ENCODE peak calls at places on chromosome 3, in eight cellular contexts. V, E, O, L, M, W, F and K are unnamed samples.

GRCh38 chr3:66383023-66383422 is 117.8 kb downstream of the LRIG1 start:
- DNase-seq in V (no peak), E (no peak), O (no peak), L (no peak), M (no peak), W (no peak), F (no peak), K (no peak)

GRCh38 chr3:96347289-96347688 is 467.1 kb upstream of the EPHA6 start:
- DNase-seq in V (no peak), E (no peak), O (no peak), L (no peak), M (no peak), W (no peak), F (no peak), K (no peak)

GRCh38 chr3:105355355-105356063 is 11.2 kb upstream of the ALCAM start:
- DNase-seq in V (no peak), E (no peak), O (no peak), L (no peak), M (no peak), W (peak; percentile 69), F (no peak), K (no peak)

GRCh38 chr3:133882986-133883586 is 12.6 kb downstream of the RAB6B start:
- DNase-seq in V (no peak), E (no peak), O (no peak), L (no peak), M (peak; percentile 21), W (no peak), F (no peak), K (no peak)

GRCh38 chr3:119664850-119665379 is 4.5 kb upstream of the POPDC2 start:
- DNase-seq in V (no peak), E (no peak), O (no peak), L (no peak), M (no peak), W (peak; percentile 62), F (peak; percentile 85), K (no peak)

GRCh38 chr3:185084883-185085282 is 68.0 kb downstream of the C3orf70 start:
- DNase-seq in V (no peak), E (no peak), O (peak; percentile 35), L (no peak), M (no peak), W (peak; percentile 80), F (peak; percentile 8), K (peak; percentile 72)

GRCh38 chr3:124965413-124965812 is 30.9 kb upstream of the MUC13 start:
- DNase-seq in V (no peak), E (no peak), O (no peak), L (no peak), M (no peak), W (no peak), F (no peak), K (no peak)

GRCh38 chr3:133376805-133377204 is 23.1 kb upstream of the BFSP2 start:
- DNase-seq in V (no peak), E (no peak), O (no peak), L (no peak), M (no peak), W (no peak), F (no peak), K (no peak)

GRCh38 chr3:46006646-46007045 is 11.0 kb upstream of the FYCO1 start:
- DNase-seq in V (no peak), E (no peak), O (no peak), L (no peak), M (no peak), W (peak; percentile 85), F (peak; percentile 93), K (peak; percentile 89)

GRCh38 chr3:178084938-178085816 is 451.1 kb upstream of the KCNMB2 start:
- DNase-seq in V (peak; percentile 52), E (peak; percentile 76), O (peak; percentile 86), L (peak; percentile 59), M (peak; percentile 50), W (peak; percentile 86), F (peak; percentile 86), K (peak; percentile 88)

GRCh38 chr3:117887031-117887430 is 1147.6 kb downstream of the IGSF11 start:
- DNase-seq in V (no peak), E (no peak), O (no peak), L (no peak), M (no peak), W (no peak), F (no peak), K (no peak)

GRCh38 chr3:4313606-4314308 is 10.6 kb downstream of the SETMAR start:
- DNase-seq in V (no peak), E (no peak), O (no peak), L (no peak), M (no peak), W (peak; percentile 6), F (no peak), K (no peak)

GRCh38 chr3:43473228-43473627 is 148.6 kb downstream of the ANO10 start:
- DNase-seq in V (no peak), E (no peak), O (no peak), L (no peak), M (no peak), W (no peak), F (no peak), K (no peak)

GRCh38 chr3:49461443-49462171 is 8.5 kb upstream of the DAG1 start:
- DNase-seq in V (no peak), E (no peak), O (peak; percentile 88), L (no peak), M (no peak), W (peak; percentile 40), F (peak; percentile 51), K (no peak)

GRCh38 chr3:39990532-39990931 is 181.1 kb downstream of the MYRIP start:
- DNase-seq in V (no peak), E (no peak), O (peak; percentile 83), L (peak; percentile 61), M (peak; percentile 48), W (peak; percentile 17), F (peak; percentile 74), K (peak; percentile 36)

GRCh38 chr3:126685041-126685440 is 19.0 kb upstream of the CHCHD6 start:
- DNase-seq in V (no peak), E (no peak), O (no peak), L (no peak), M (no peak), W (peak; percentile 59), F (no peak), K (peak; percentile 63)

GRCh38 chr3:156751461-156752025 is 74.6 kb upstream of the LEKR1 start:
- DNase-seq in V (peak; percentile 14), E (peak; percentile 63), O (peak; percentile 87), L (no peak), M (no peak), W (peak; percentile 92), F (peak; percentile 80), K (peak; percentile 99)

GRCh38 chr3:183357564-183358079 is 70.8 kb downstream of the MCF2L2 start:
- DNase-seq in V (no peak), E (no peak), O (no peak), L (no peak), M (no peak), W (no peak), F (no peak), K (no peak)

GRCh38 chr3:129613205-129613740 is 6.8 kb upstream of the PLXND1 start:
- DNase-seq in V (no peak), E (no peak), O (no peak), L (no peak), M (no peak), W (no peak), F (no peak), K (no peak)

GRCh38 chr3:78918361-78919020 is 849.3 kb downstream of the ROBO1 start:
- DNase-seq in V (no peak), E (no peak), O (no peak), L (no peak), M (no peak), W (peak; percentile 56), F (peak; percentile 38), K (peak; percentile 30)

DNA sequence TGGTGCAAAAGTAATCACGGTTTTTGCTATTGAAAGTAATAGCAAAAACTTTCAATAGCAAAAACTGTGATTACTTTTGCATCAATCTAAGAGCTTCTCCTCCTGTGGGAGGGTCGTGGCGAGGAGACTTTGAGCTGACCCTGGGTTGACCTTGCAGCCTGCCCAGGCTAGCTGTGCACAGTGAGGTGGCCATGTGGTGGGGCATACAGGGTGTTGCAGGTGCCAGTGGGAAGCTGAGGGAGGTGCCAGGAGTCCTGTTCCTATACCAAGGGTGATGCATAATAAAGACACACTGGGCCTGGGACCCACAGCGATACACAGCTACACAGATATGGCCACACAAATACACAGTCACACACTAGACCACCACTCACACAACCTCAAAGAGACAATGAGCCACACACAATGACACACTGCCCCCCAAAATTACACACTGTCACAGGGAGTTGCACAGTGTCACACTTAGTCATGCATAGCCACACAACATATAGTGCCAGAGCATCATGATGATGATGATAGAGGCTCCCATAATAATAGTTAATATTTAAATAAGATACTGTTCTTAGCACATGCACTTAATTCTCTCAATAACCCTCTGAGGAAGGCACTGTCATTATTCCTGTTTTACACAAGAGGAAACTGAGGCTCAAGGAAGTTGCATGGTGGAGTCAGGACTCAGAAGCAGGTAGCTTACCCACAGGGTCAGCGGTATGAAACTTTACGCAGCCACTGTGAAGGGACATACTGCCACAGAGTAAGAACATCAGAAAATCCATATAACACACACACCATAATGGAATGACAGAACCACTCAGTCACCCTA is 6.3 kb downstream of the PLCD1 start:
- DNase-seq in V (no peak), E (no peak), O (no peak), L (peak; percentile 11), M (no peak), W (no peak), F (no peak), K (no peak)
- H3K4me3 ChIP-seq in V (no peak overlapping the region), E (no peak overlapping the region), O (peak overlapping the region; percentile 78), L (no peak overlapping the region), M (no peak overlapping the region), W (no peak overlapping the region), F (no peak overlapping the region), K (no peak overlapping the region)

DNA sequence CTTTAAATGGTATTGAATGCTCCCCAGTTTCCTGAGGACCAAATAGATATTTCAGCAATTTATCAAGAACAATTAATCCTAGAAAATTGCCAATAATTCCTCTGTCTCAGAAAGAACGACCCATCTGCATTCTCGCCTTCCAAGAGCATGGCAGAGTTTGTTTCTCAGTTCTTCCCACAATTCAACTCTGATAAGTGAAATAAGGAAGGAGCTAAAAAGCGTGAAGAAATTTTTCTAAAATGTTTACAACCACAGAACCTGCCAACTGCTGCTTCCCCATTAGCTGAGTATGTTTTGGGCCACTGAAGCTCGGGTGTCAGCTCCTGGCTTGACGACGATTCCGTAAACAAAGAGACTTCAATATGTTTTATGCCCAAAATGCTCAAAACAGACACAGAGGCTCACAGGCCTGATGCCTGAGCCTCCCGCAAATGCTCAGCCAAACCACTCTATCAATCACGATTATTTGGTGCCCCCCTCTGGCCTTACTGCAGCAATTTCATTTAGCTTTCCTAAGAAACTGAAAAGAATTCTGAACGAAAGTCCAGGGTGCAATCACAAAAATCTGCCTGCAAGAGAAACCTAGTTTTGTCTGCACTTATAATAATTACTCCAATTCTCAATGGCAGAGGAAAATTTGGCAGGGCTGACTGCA is 259.2 kb upstream of the CCDC54 start:
- DNase-seq in V (peak; percentile 19), E (no peak), O (peak; percentile 86), L (no peak), M (no peak), W (peak; percentile 79), F (peak; percentile 89), K (peak; percentile 83)
- TF ChIP-seq CTCF in V (peak; percentile 18), E (no peak), O (peak; percentile 86), L (no peak), M (no peak), W (peak; percentile 62), F (peak; percentile 65), K (peak; percentile 72)

GRCh38 chr3:44642337-44642736 is 6.2 kb upstream of the ZNF35 start:
- DNase-seq in V (no peak), E (no peak), O (no peak), L (no peak), M (no peak), W (no peak), F (no peak), K (no peak)
- H3K4me3 ChIP-seq in V (no peak overlapping the region), E (no peak overlapping the region), O (no peak overlapping the region), L (no peak overlapping the region), M (no peak overlapping the region), W (no peak overlapping the region), F (no peak overlapping the region), K (no peak overlapping the region)

GRCh38 chr3:59326246-59327024 is 276.6 kb upstream of the CFAP20DC start:
- DNase-seq in V (no peak), E (no peak), O (peak; percentile 77), L (no peak), M (no peak), W (no peak), F (no peak), K (peak; percentile 21)
- TF ChIP-seq CTCF in V (no peak), E (no peak), O (peak; percentile 72), L (no peak), M (no peak), W (peak; percentile 26), F (peak; percentile 21), K (peak; percentile 29)